ENCODE peak calls at places on chromosomes 7 and 10, in ten cellular contexts. One of them, this sample, is unnamed. For H3K9me3, the result is how much of the 10 kb centered on the place peaks cover.

GRCh38 chr10:1243486-1244182 is 187.4 kb downstream of the WDR37 start:
- DNase-seq in uterus: no peak
- DNase-seq in H1: no peak
- DNase-seq in stomach: no peak
- DNase-seq in AG04450: no peak
- DNase-seq in CD8-positive, alpha-beta T cell: no peak
- DNase-seq in upper lobe of right lung: no peak
- DNase-seq in SK-N-SH: peak
- DNase-seq in sigmoid colon: no peak
- DNase-seq in ovary: no peak
- DNase-seq in this sample: no peak

GRCh38 chr7:100367676-100368613 is 5.3 kb upstream of the PILRA start:
- DNase-seq in uterus: no peak
- DNase-seq in H1: no peak
- DNase-seq in stomach: no peak
- DNase-seq in AG04450: no peak
- DNase-seq in CD8-positive, alpha-beta T cell: no peak
- DNase-seq in upper lobe of right lung: peak
- DNase-seq in SK-N-SH: no peak
- DNase-seq in sigmoid colon: no peak
- DNase-seq in ovary: no peak
- DNase-seq in this sample: no peak

GRCh38 chr10:88616250-88616977 is 29.9 kb downstream of the LIPJ start:
- DNase-seq in uterus: no peak
- DNase-seq in H1: no peak
- DNase-seq in stomach: no peak
- DNase-seq in AG04450: no peak
- DNase-seq in CD8-positive, alpha-beta T cell: no peak
- DNase-seq in upper lobe of right lung: peak
- DNase-seq in SK-N-SH: no peak
- DNase-seq in sigmoid colon: peak
- DNase-seq in ovary: no peak
- DNase-seq in this sample: no peak

GRCh38 chr10:104233817-104234216 is 1.7 kb upstream of the CFAP43 start:
- DNase-seq in uterus: no peak
- DNase-seq in H1: no peak
- DNase-seq in stomach: no peak
- DNase-seq in AG04450: no peak
- DNase-seq in CD8-positive, alpha-beta T cell: no peak
- DNase-seq in upper lobe of right lung: no peak
- DNase-seq in SK-N-SH: no peak
- DNase-seq in sigmoid colon: no peak
- DNase-seq in ovary: no peak
- DNase-seq in this sample: no peak

GRCh38 chr7:80468931-80469714 is 42.7 kb downstream of the GNAT3 start:
- DNase-seq in uterus: no peak
- DNase-seq in H1: no peak
- DNase-seq in stomach: no peak
- DNase-seq in AG04450: no peak
- DNase-seq in CD8-positive, alpha-beta T cell: no peak
- DNase-seq in upper lobe of right lung: no peak
- DNase-seq in SK-N-SH: no peak
- DNase-seq in sigmoid colon: no peak
- DNase-seq in ovary: no peak
- DNase-seq in this sample: no peak

GRCh38 chr10:129047001-129047400 is 420.0 kb upstream of the MGMT start:
- DNase-seq in uterus: no peak
- DNase-seq in H1: no peak
- DNase-seq in stomach: no peak
- DNase-seq in AG04450: no peak
- DNase-seq in CD8-positive, alpha-beta T cell: no peak
- DNase-seq in upper lobe of right lung: no peak
- DNase-seq in SK-N-SH: no peak
- DNase-seq in sigmoid colon: no peak
- DNase-seq in ovary: no peak
- DNase-seq in this sample: no peak

GRCh38 chr10:78806805-78807221 is 262.0 kb upstream of the ZMIZ1 start:
- DNase-seq in uterus: peak
- DNase-seq in H1: no peak
- DNase-seq in stomach: no peak
- DNase-seq in AG04450: no peak
- DNase-seq in CD8-positive, alpha-beta T cell: no peak
- DNase-seq in upper lobe of right lung: no peak
- DNase-seq in SK-N-SH: no peak
- DNase-seq in sigmoid colon: no peak
- DNase-seq in ovary: no peak
- DNase-seq in this sample: no peak

GRCh38 chr7:44277851-44278250 is 47.5 kb downstream of the CAMK2B start:
- DNase-seq in uterus: no peak
- DNase-seq in H1: no peak
- DNase-seq in stomach: no peak
- DNase-seq in AG04450: no peak
- DNase-seq in CD8-positive, alpha-beta T cell: no peak
- DNase-seq in upper lobe of right lung: peak
- DNase-seq in SK-N-SH: peak
- DNase-seq in sigmoid colon: peak
- DNase-seq in ovary: peak
- DNase-seq in this sample: no peak

GRCh38 chr10:131277969-131278368 is 33.6 kb downstream of the TCERG1L start:
- DNase-seq in uterus: no peak
- DNase-seq in H1: no peak
- DNase-seq in stomach: no peak
- DNase-seq in AG04450: no peak
- DNase-seq in CD8-positive, alpha-beta T cell: no peak
- DNase-seq in upper lobe of right lung: no peak
- DNase-seq in SK-N-SH: peak
- DNase-seq in sigmoid colon: no peak
- DNase-seq in ovary: no peak
- DNase-seq in this sample: no peak

GRCh38 chr7:98745722-98746318 is 124.0 kb downstream of the TMEM130 start:
- DNase-seq in uterus: no peak
- DNase-seq in H1: no peak
- DNase-seq in stomach: peak
- DNase-seq in AG04450: no peak
- DNase-seq in CD8-positive, alpha-beta T cell: peak
- DNase-seq in upper lobe of right lung: peak
- DNase-seq in SK-N-SH: peak
- DNase-seq in sigmoid colon: no peak
- DNase-seq in ovary: no peak
- DNase-seq in this sample: peak

GRCh38 chr7:46369933-46370654 is 449.0 kb upstream of the IGFBP3 start:
- DNase-seq in uterus: no peak
- DNase-seq in H1: no peak
- DNase-seq in stomach: no peak
- DNase-seq in AG04450: peak
- DNase-seq in CD8-positive, alpha-beta T cell: no peak
- DNase-seq in upper lobe of right lung: no peak
- DNase-seq in SK-N-SH: no peak
- DNase-seq in sigmoid colon: no peak
- DNase-seq in ovary: no peak
- DNase-seq in this sample: peak

GRCh38 chr7:128954830-128955797 is 17.4 kb downstream of the IRF5 start:
- DNase-seq in uterus: no peak
- DNase-seq in H1: no peak
- DNase-seq in stomach: no peak
- DNase-seq in AG04450: peak
- DNase-seq in CD8-positive, alpha-beta T cell: no peak
- DNase-seq in upper lobe of right lung: no peak
- DNase-seq in SK-N-SH: peak
- DNase-seq in sigmoid colon: no peak
- DNase-seq in ovary: no peak
- DNase-seq in this sample: no peak

GRCh38 chr7:45082031-45082830 is 6.5 kb downstream of the NACAD start:
- DNase-seq in uterus: no peak
- DNase-seq in H1: no peak
- DNase-seq in stomach: no peak
- DNase-seq in AG04450: no peak
- DNase-seq in CD8-positive, alpha-beta T cell: no peak
- DNase-seq in upper lobe of right lung: peak
- DNase-seq in SK-N-SH: peak
- DNase-seq in sigmoid colon: peak
- DNase-seq in ovary: no peak
- DNase-seq in this sample: no peak

GRCh38 chr10:99921948-99922347 is 87.8 kb downstream of the DNMBP start:
- DNase-seq in uterus: no peak
- DNase-seq in H1: no peak
- DNase-seq in stomach: no peak
- DNase-seq in AG04450: no peak
- DNase-seq in CD8-positive, alpha-beta T cell: no peak
- DNase-seq in upper lobe of right lung: no peak
- DNase-seq in SK-N-SH: no peak
- DNase-seq in sigmoid colon: no peak
- DNase-seq in ovary: no peak
- DNase-seq in this sample: no peak

DNA sequence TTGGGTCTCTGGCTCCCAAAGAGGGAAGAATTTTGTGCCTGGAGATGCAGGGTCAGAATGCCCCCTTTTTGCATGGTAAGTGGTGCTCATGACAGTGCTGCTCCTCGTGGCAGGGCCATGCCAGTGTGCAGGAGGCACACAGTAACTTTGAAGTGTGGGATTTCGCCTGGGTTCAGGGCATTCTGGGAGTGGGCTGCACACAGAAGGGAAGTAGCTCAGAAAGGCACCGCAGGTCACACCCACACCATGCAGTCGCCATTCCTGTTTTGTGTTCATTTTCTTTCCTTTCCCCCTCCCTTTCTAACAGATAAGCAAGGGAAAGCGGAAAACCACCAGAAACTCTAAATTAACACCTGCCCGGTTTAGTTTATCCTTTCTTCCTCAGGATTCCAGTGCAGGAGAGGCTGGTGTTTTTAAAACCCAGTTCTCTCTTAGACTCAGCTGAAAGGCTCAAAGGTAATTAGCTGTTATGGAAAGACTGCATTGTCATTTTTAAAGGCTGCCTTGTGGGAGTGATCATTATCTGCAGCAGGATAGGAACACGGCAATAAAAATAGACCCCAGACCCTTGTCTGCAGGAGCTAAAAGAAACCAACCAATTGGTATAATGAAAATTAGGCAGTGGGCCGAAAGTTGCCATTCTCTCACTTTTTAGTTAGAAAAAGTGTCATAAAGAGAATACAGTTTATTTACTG is 50.2 kb downstream of the EEPD1 start:
- DNase-seq in uterus: no peak
- DNase-seq in H1: no peak
- DNase-seq in stomach: no peak
- DNase-seq in AG04450: no peak
- DNase-seq in CD8-positive, alpha-beta T cell: no peak
- DNase-seq in upper lobe of right lung: no peak
- DNase-seq in SK-N-SH: peak
- DNase-seq in sigmoid colon: peak
- DNase-seq in ovary: no peak
- DNase-seq in this sample: no peak
- H3K27ac ChIP-seq in uterus: no peak
- H3K27ac ChIP-seq in H1: no peak
- H3K27ac ChIP-seq in stomach: peak
- H3K27ac ChIP-seq in AG04450: no peak
- H3K27ac ChIP-seq in CD8-positive, alpha-beta T cell: no peak
- H3K27ac ChIP-seq in upper lobe of right lung: no peak
- H3K27ac ChIP-seq in SK-N-SH: no peak
- H3K27ac ChIP-seq in sigmoid colon: peak
- H3K27ac ChIP-seq in ovary: no peak
- H3K27ac ChIP-seq in this sample: no peak

GRCh38 chr7:134085315-134085714 is 41.8 kb upstream of the LRGUK start:
- DNase-seq in uterus: no peak
- DNase-seq in H1: no peak
- DNase-seq in stomach: no peak
- DNase-seq in AG04450: no peak
- DNase-seq in CD8-positive, alpha-beta T cell: no peak
- DNase-seq in upper lobe of right lung: no peak
- DNase-seq in SK-N-SH: no peak
- DNase-seq in sigmoid colon: no peak
- DNase-seq in ovary: no peak
- DNase-seq in this sample: no peak
- H3K9me3 ChIP-seq in uterus: under half
- H3K9me3 ChIP-seq in H1: under half
- H3K9me3 ChIP-seq in stomach: under half
- H3K9me3 ChIP-seq in AG04450: under half
- H3K9me3 ChIP-seq in CD8-positive, alpha-beta T cell: under half
- H3K9me3 ChIP-seq in upper lobe of right lung: under half
- H3K9me3 ChIP-seq in SK-N-SH: under half
- H3K9me3 ChIP-seq in sigmoid colon: under half
- H3K9me3 ChIP-seq in ovary: under half
- H3K9me3 ChIP-seq in this sample: under half

GRCh38 chr7:1457059-1457948 is 2.0 kb downstream of the MICALL2 start:
- DNase-seq in uterus: no peak
- DNase-seq in H1: no peak
- DNase-seq in stomach: no peak
- DNase-seq in AG04450: no peak
- DNase-seq in CD8-positive, alpha-beta T cell: no peak
- DNase-seq in upper lobe of right lung: no peak
- DNase-seq in SK-N-SH: no peak
- DNase-seq in sigmoid colon: no peak
- DNase-seq in ovary: no peak
- DNase-seq in this sample: no peak
- H3K4me3 ChIP-seq in uterus: no peak
- H3K4me3 ChIP-seq in H1: no peak
- H3K4me3 ChIP-seq in stomach: peak
- H3K4me3 ChIP-seq in AG04450: peak
- H3K4me3 ChIP-seq in CD8-positive, alpha-beta T cell: no peak
- H3K4me3 ChIP-seq in upper lobe of right lung: peak
- H3K4me3 ChIP-seq in SK-N-SH: peak
- H3K4me3 ChIP-seq in sigmoid colon: peak
- H3K4me3 ChIP-seq in ovary: no peak
- H3K4me3 ChIP-seq in this sample: no peak

GRCh38 chr7:36205236-36205635 is 52.2 kb downstream of the EEPD1 start:
- DNase-seq in uterus: no peak
- DNase-seq in H1: no peak
- DNase-seq in stomach: no peak
- DNase-seq in AG04450: no peak
- DNase-seq in CD8-positive, alpha-beta T cell: no peak
- DNase-seq in upper lobe of right lung: no peak
- DNase-seq in SK-N-SH: no peak
- DNase-seq in sigmoid colon: no peak
- DNase-seq in ovary: no peak
- DNase-seq in this sample: no peak

GRCh38 chr7:36202347-36202896 is 49.4 kb downstream of the EEPD1 start:
- DNase-seq in uterus: no peak
- DNase-seq in H1: no peak
- DNase-seq in stomach: no peak
- DNase-seq in AG04450: no peak
- DNase-seq in CD8-positive, alpha-beta T cell: no peak
- DNase-seq in upper lobe of right lung: no peak
- DNase-seq in SK-N-SH: peak
- DNase-seq in sigmoid colon: peak
- DNase-seq in ovary: no peak
- DNase-seq in this sample: no peak

GRCh38 chr7:36201122-36201723 is 48.2 kb downstream of the EEPD1 start:
- DNase-seq in uterus: no peak
- DNase-seq in H1: no peak
- DNase-seq in stomach: no peak
- DNase-seq in AG04450: no peak
- DNase-seq in CD8-positive, alpha-beta T cell: no peak
- DNase-seq in upper lobe of right lung: no peak
- DNase-seq in SK-N-SH: no peak
- DNase-seq in sigmoid colon: no peak
- DNase-seq in ovary: no peak
- DNase-seq in this sample: no peak

GRCh38 chr7:36205844-36206243 is 52.8 kb downstream of the EEPD1 start:
- DNase-seq in uterus: no peak
- DNase-seq in H1: no peak
- DNase-seq in stomach: no peak
- DNase-seq in AG04450: no peak
- DNase-seq in CD8-positive, alpha-beta T cell: no peak
- DNase-seq in upper lobe of right lung: no peak
- DNase-seq in SK-N-SH: no peak
- DNase-seq in sigmoid colon: peak
- DNase-seq in ovary: no peak
- DNase-seq in this sample: no peak

GRCh38 chr7:36204044-36204663 is 51.1 kb downstream of the EEPD1 start:
- DNase-seq in uterus: no peak
- DNase-seq in H1: no peak
- DNase-seq in stomach: no peak
- DNase-seq in AG04450: no peak
- DNase-seq in CD8-positive, alpha-beta T cell: no peak
- DNase-seq in upper lobe of right lung: no peak
- DNase-seq in SK-N-SH: no peak
- DNase-seq in sigmoid colon: peak
- DNase-seq in ovary: no peak
- DNase-seq in this sample: no peak
- H3K27ac ChIP-seq in uterus: no peak
- H3K27ac ChIP-seq in H1: no peak
- H3K27ac ChIP-seq in stomach: no peak
- H3K27ac ChIP-seq in AG04450: no peak
- H3K27ac ChIP-seq in CD8-positive, alpha-beta T cell: no peak
- H3K27ac ChIP-seq in upper lobe of right lung: no peak
- H3K27ac ChIP-seq in SK-N-SH: no peak
- H3K27ac ChIP-seq in sigmoid colon: peak
- H3K27ac ChIP-seq in ovary: no peak
- H3K27ac ChIP-seq in this sample: no peak

This sample was measured in SJSA1.